ENCODE peak calls at places on chromosomes 2 and 18, in nine cellular contexts. C is HCT116, O is ovary, U is suprapubic skin, Q is H54, E is A549, Y is heart left ventricle, T is gastrocnemius medialis, L is adrenal gland. A is an unnamed sample.

GRCh38 chr2:45802739-45803138 is 151.3 kb downstream of the PRKCE start:
- DNase-seq in C (no peak), O (no peak), U (no peak), Q (no peak), E (no peak), Y (no peak), T (no peak), L (no peak), A (no peak)

GRCh38 chr2:200765139-200765951 is 46.4 kb upstream of the BZW1 start:
- DNase-seq in C (peak), O (no peak), U (no peak), Q (no peak), E (peak), Y (peak), T (no peak), L (peak), A (no peak)

GRCh38 chr2:67565761-67566160 is 168.6 kb downstream of the ETAA1 start:
- DNase-seq in C (no peak), O (no peak), U (no peak), Q (no peak), E (peak), Y (peak), T (no peak), L (no peak), A (no peak)

GRCh38 chr2:55874338-55874737 is 49.2 kb downstream of the EFEMP1 start:
- DNase-seq in C (no peak), O (no peak), U (no peak), Q (no peak), E (no peak), Y (no peak), T (no peak), L (no peak), A (no peak)

GRCh38 chr2:235170536-235171510 is 219.0 kb downstream of the SH3BP4 start:
- DNase-seq in C (peak), O (no peak), U (no peak), Q (peak), E (peak), Y (peak), T (no peak), L (no peak), A (no peak)

GRCh38 chr2:177396630-177397460 is 4.3 kb downstream of the AGPS start:
- DNase-seq in C (no peak), O (no peak), U (no peak), Q (no peak), E (peak), Y (no peak), T (no peak), L (peak), A (no peak)

GRCh38 chr18:801137-801536 is 10.9 kb downstream of the YES1 start:
- DNase-seq in C (no peak), O (no peak), U (no peak), Q (no peak), E (no peak), Y (no peak), T (no peak), L (no peak), A (no peak)

GRCh38 chr2:45771251-45771650 is 119.8 kb downstream of the PRKCE start:
- DNase-seq in C (no peak), O (peak), U (no peak), Q (no peak), E (no peak), Y (peak), T (no peak), L (peak), A (no peak)

GRCh38 chr2:232353096-232353495 is 25.5 kb upstream of the ALPP start:
- DNase-seq in C (no peak), O (peak), U (no peak), Q (no peak), E (no peak), Y (no peak), T (no peak), L (peak), A (no peak)

GRCh38 chr2:207163053-207163814 is 2.5 kb downstream of the KLF7 start:
- DNase-seq in C (peak), O (no peak), U (no peak), Q (peak), E (peak), Y (peak), T (no peak), L (peak), A (no peak)

GRCh38 chr2:222398446-222398885 is 25.9 kb upstream of the SGPP2 start:
- DNase-seq in C (no peak), O (no peak), U (no peak), Q (no peak), E (no peak), Y (no peak), T (no peak), L (no peak), A (no peak)

GRCh38 chr2:28681216-28681981 is 70.2 kb upstream of the PPP1CB start:
- DNase-seq in C (no peak), O (no peak), U (no peak), Q (no peak), E (no peak), Y (peak), T (no peak), L (no peak), A (peak)

GRCh38 chr2:112938904-112939303 is 27.9 kb downstream of the IL37 start:
- DNase-seq in C (peak), O (no peak), U (no peak), Q (peak), E (no peak), Y (no peak), T (no peak), L (no peak), A (no peak)

GRCh38 chr2:63588385-63589147 is at the start of the genes MDH1 and WDPCP:
- DNase-seq in C (peak), O (peak), U (peak), Q (peak), E (peak), Y (peak), T (peak), L (peak), A (peak)
- TF ChIP-seq POLR2A in C (peak), O (peak), U (no peak), Q (peak), E (peak), Y (peak), T (peak), L (peak), A (peak)

DNA sequence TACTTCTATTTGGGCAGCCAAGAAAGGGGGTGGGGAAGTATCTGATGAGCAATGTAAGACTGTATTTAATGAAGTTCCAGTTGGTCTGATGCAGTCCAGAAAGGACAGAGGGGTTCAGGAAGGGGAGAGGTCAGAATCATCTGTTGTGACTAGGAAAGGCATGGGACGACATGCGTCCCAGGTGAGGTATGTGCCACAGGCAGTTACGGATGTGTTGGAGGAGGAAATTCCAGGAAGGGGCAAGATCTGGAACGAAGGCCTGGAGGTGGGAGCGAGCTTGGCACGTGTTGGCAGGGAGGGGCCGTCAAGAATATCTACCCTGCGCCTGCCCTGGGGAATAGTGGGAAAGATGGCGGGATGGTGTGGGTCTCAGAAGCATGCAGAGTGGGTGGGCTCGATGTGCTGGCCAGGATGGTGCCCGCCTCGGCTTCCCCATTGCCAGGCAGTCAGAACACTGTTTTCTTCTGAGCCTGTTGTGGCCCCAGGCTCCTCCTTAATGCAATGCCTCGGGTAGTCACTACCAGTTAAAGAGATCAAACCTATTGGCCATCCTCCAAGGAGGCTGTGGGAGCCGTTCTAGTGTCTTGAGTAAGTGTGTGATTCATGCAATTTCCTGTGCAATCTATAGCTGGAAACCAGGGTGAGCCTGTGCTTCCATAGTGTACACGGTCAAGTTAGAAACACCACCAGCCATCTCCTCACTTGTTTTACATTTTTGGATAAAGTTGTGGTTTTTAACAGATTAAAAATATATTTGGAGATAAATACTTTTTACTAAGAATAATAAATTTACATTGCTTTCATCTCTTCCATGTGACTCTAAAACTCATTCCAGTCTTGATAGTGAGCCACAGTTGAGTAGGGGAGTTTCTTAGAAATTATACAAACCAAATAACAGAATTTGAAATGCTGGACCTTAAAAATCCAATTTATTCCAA is 57.6 kb upstream of the TXNDC2 start:
- DNase-seq in C (peak), O (no peak), U (no peak), Q (peak), E (peak), Y (peak), T (peak), L (peak), A (no peak)
- TF ChIP-seq POLR2A in C (peak), O (no peak), U (no peak), Q (no peak), E (no peak), Y (no peak), T (peak), L (no peak), A (no peak)

GRCh38 chr18:24397694-24398365 is at the start of gene OSBPL1A:
- DNase-seq in C (peak), O (peak), U (peak), Q (peak), E (peak), Y (peak), T (peak), L (peak), A (peak)
- TF ChIP-seq POLR2A in C (peak), O (no peak), U (peak), Q (peak), E (peak), Y (peak), T (peak), L (peak), A (no peak)

DNA sequence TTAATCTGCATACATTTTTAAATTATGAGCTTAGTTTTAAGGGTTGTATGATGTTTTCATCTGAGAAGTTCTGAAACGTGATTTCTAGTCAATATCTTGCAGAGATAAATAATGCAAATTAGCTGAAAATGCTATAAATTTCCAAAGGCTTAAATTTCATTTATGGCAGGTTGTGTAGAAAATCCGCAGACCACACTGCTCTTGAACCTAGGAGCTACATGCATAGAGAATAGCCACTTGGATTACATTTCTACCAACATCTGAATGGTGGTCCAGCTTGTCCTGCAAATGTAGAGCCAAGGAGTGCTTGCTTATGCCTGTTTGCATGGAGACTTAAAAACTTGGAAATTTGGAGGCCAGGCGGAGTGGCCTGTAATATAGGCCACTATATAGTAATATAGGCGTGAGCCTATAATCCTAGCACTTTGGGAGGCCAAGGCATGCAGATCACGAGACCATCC is 6.8 kb downstream of the MAT2A start:
- DNase-seq in C (peak), O (no peak), U (no peak), Q (no peak), E (peak), Y (no peak), T (no peak), L (no peak), A (no peak)
- TF ChIP-seq POLR2A in C (peak), O (no peak), U (no peak), Q (no peak), E (no peak), Y (no peak), T (no peak), L (no peak), A (no peak)

GRCh38 chr2:64019083-64019974 is at the start of gene VPS54:
- DNase-seq in C (peak), O (peak), U (peak), Q (peak), E (peak), Y (peak), T (peak), L (peak), A (peak)
- TF ChIP-seq POLR2A in C (peak), O (peak), U (no peak), Q (peak), E (peak), Y (no peak), T (peak), L (peak), A (peak)

GRCh38 chr2:120245520-120245835 is 7.2 kb upstream of the RALB start:
- DNase-seq in C (no peak), O (no peak), U (no peak), Q (peak), E (peak), Y (no peak), T (peak), L (peak), A (no peak)
- TF ChIP-seq POLR2A in C (no peak), O (no peak), U (no peak), Q (peak), E (no peak), Y (no peak), T (no peak), L (no peak), A (no peak)

GRCh38 chr18:29096380-29096779 is 919.5 kb upstream of the CDH2 start:
- DNase-seq in C (no peak), O (no peak), U (no peak), Q (no peak), E (no peak), Y (no peak), T (no peak), L (no peak), A (no peak)
- TF ChIP-seq POLR2A in C (no peak), O (no peak), U (no peak), Q (no peak), E (no peak), Y (no peak), T (no peak), L (no peak), A (no peak)

GRCh38 chr2:197705912-197706838 is 1.0 kb downstream of the MARS2 start:
- DNase-seq in C (no peak), O (peak), U (peak), Q (no peak), E (no peak), Y (peak), T (no peak), L (peak), A (no peak)

GRCh38 chr2:197706839-197707207 is 1.7 kb downstream of the MARS2 start:
- DNase-seq in C (no peak), O (no peak), U (no peak), Q (no peak), E (no peak), Y (no peak), T (no peak), L (no peak), A (no peak)

GRCh38 chr2:197707316-197708213 is 2.4 kb downstream of the MARS2 start:
- DNase-seq in C (peak), O (no peak), U (no peak), Q (peak), E (peak), Y (no peak), T (no peak), L (no peak), A (no peak)

GRCh38 chr2:197704434-197705142 is 581 bp upstream of the MARS2 start:
- DNase-seq in C (no peak), O (no peak), U (no peak), Q (no peak), E (no peak), Y (no peak), T (no peak), L (no peak), A (no peak)

GRCh38 chr2:197705143-197705911 is at the start of gene MARS2:
- DNase-seq in C (peak), O (peak), U (peak), Q (peak), E (peak), Y (peak), T (peak), L (peak), A (peak)
- TF ChIP-seq POLR2A in C (no peak), O (no peak), U (no peak), Q (peak), E (peak), Y (peak), T (peak), L (no peak), A (peak)

GRCh38 chr2:37671013-37671815 is at the start of gene CDC42EP3:
- DNase-seq in C (no peak), O (peak), U (peak), Q (peak), E (peak), Y (peak), T (peak), L (peak), A (peak)
- TF ChIP-seq POLR2A in C (peak), O (peak), U (no peak), Q (peak), E (peak), Y (peak), T (peak), L (peak), A (peak)